ENCODE peak calls at places on chromosomes 1 and 21, in nine cellular contexts. P, I, M, B, C, W, S, O and E are unnamed samples.

GRCh38 chr1:232143315-232143886 is 486.5 kb downstream of the SIPA1L2 start:
- DNase-seq in P (no peak), I (no peak), M (no peak), B (no peak), C (peak; percentile 44), W (no peak), S (no peak), O (no peak), E (no peak)

GRCh38 chr1:222554177-222554576 is 6.3 kb upstream of the HHIPL2 start:
- DNase-seq in P (no peak), I (no peak), M (no peak), B (no peak), C (no peak), W (no peak), S (no peak), O (no peak), E (no peak)

GRCh38 chr1:1781526-1781903 is 3.2 kb upstream of the NADK start:
- DNase-seq in P (no peak), I (no peak), M (no peak), B (peak; percentile 39), C (no peak), W (no peak), S (no peak), O (no peak), E (no peak)

GRCh38 chr1:234093741-234094140 is 189.3 kb downstream of the SLC35F3 start:
- DNase-seq in P (no peak), I (no peak), M (no peak), B (peak; percentile 81), C (no peak), W (no peak), S (no peak), O (no peak), E (peak; percentile 56)

GRCh38 chr1:17736625-17737024 is 18.5 kb upstream of the ACTL8 start:
- DNase-seq in P (no peak), I (no peak), M (no peak), B (no peak), C (peak; percentile 27), W (no peak), S (no peak), O (no peak), E (no peak)

GRCh38 chr1:241711326-241711725 is 59.2 kb downstream of the WDR64 start:
- DNase-seq in P (no peak), I (no peak), M (no peak), B (no peak), C (no peak), W (no peak), S (no peak), O (no peak), E (no peak)

GRCh38 chr1:19814681-19815503 is at the start of gene RNF186:
- DNase-seq in P (peak; percentile 93), I (no peak), M (no peak), B (peak; percentile 58), C (no peak), W (no peak), S (peak; percentile 76), O (no peak), E (no peak)

GRCh38 chr1:73781257-73781656 is 416.7 kb downstream of the LRRIQ3 start:
- DNase-seq in P (no peak), I (no peak), M (no peak), B (no peak), C (no peak), W (no peak), S (no peak), O (no peak), E (no peak)

GRCh38 chr1:39960461-39960958 is 5.6 kb downstream of the MFSD2A start:
- DNase-seq in P (peak; percentile 90), I (peak; percentile 42), M (no peak), B (no peak), C (no peak), W (no peak), S (peak; percentile 96), O (no peak), E (no peak)

GRCh38 chr21:35243171-35243570 is 194.1 kb upstream of the RUNX1 start:
- DNase-seq in P (no peak), I (no peak), M (no peak), B (no peak), C (no peak), W (no peak), S (no peak), O (no peak), E (no peak)

GRCh38 chr1:246165826-246166709 is 341.0 kb downstream of the SMYD3 start:
- DNase-seq in P (no peak), I (no peak), M (no peak), B (no peak), C (no peak), W (peak; percentile 60), S (no peak), O (no peak), E (no peak)

GRCh38 chr1:66211521-66211920 is 322.4 kb upstream of the SGIP1 start:
- DNase-seq in P (no peak), I (no peak), M (no peak), B (no peak), C (no peak), W (no peak), S (no peak), O (no peak), E (no peak)

GRCh38 chr1:113835686-113836290 is 23.5 kb upstream of the RSBN1 start:
- DNase-seq in P (no peak), I (peak; percentile 61), M (no peak), B (no peak), C (peak; percentile 42), W (no peak), S (no peak), O (peak; percentile 4), E (no peak)

GRCh38 chr1:115258302-115258866 is 79.7 kb downstream of the NGF start:
- DNase-seq in P (no peak), I (no peak), M (no peak), B (no peak), C (no peak), W (no peak), S (no peak), O (no peak), E (no peak)

GRCh38 chr1:67850611-67851075 is 17.4 kb upstream of the GNG12 start:
- DNase-seq in P (peak; percentile 52), I (no peak), M (no peak), B (peak; percentile 87), C (no peak), W (no peak), S (peak; percentile 81), O (peak; percentile 55), E (peak; percentile 95)

GRCh38 chr1:91161749-91162148 is 139.9 kb upstream of the ZNF644 start:
- DNase-seq in P (no peak), I (no peak), M (no peak), B (no peak), C (no peak), W (peak; percentile 19), S (no peak), O (no peak), E (no peak)

GRCh38 chr1:158196461-158196860 is 15.8 kb downstream of the CD1D start:
- DNase-seq in P (no peak), I (no peak), M (no peak), B (no peak), C (no peak), W (no peak), S (no peak), O (no peak), E (no peak)

GRCh38 chr1:94004924-94005323 is 95.7 kb upstream of the GCLM start:
- DNase-seq in P (no peak), I (no peak), M (no peak), B (no peak), C (no peak), W (no peak), S (no peak), O (no peak), E (no peak)

GRCh38 chr1:167949770-167950169 is 12.9 kb upstream of the MPC2 start:
- DNase-seq in P (no peak), I (no peak), M (no peak), B (no peak), C (no peak), W (no peak), S (no peak), O (no peak), E (no peak)

DNA sequence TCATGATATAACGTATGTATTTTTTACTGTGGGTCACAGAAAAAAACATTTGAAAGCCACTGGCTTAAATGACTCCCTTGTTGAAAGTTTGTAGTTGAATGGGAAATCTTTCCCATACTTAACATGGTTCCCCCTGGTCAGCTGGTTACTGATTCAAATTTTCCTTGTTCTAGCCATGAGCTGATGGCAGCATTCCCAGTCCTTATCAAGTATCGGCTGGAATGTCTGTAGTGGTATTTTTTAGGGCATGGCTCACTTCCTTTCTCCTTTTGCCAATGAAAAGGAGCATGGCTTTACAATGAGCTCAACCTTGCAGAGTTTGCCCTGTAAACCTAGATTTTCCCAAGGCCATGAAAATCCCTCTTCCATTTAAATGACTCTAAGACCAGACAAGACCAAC is 55.7 kb downstream of the GIPC2 start:
- DNase-seq in P (peak; percentile 54), I (no peak), M (no peak), B (no peak), C (no peak), W (no peak), S (no peak), O (peak; percentile 24), E (peak; percentile 55)
- H3K27ac ChIP-seq in P (peak overlapping the region; percentile 5), I (no peak overlapping the region), M (no peak overlapping the region), B (peak overlapping the region; percentile 69), C (no peak overlapping the region), W (no peak overlapping the region), S (peak overlapping the region; percentile 25), O (peak overlapping the region; percentile 67), E (no peak overlapping the region)

DNA sequence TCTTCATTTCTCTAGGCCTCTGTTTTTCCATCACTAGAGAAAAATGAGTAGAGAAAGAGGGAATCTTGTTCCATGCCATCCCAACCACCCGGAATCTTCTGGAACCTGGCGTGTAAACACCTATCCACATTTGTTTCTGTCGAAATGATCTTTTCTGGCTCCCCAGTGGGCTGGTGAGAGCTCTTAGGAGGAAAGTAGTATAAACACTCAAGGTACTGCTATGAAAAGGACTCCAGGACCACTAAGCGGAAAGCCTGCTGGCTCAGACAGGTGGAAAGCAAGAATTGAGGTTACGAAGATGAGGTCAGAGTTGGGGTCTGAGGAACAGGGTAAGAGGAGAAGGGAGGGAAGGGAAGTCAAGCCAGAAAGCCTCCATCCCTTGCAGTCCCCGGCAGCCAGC is 90.8 kb downstream of the PLXNA2 start:
- DNase-seq in P (no peak), I (no peak), M (no peak), B (no peak), C (no peak), W (no peak), S (no peak), O (no peak), E (no peak)
- H3K4me1 ChIP-seq in P (peaks cover 5% of the 10 kb centered on the region), I (no peaks in the 10 kb centered on the region), M (peaks cover 19% of the 10 kb centered on the region), B (peaks cover 89% of the 10 kb centered on the region), C (peaks cover 59% of the 10 kb centered on the region), W (peaks cover 91% of the 10 kb centered on the region), S (peaks cover 49% of the 10 kb centered on the region), O (peaks cover 8% of the 10 kb centered on the region), E (no peaks in the 10 kb centered on the region)

DNA sequence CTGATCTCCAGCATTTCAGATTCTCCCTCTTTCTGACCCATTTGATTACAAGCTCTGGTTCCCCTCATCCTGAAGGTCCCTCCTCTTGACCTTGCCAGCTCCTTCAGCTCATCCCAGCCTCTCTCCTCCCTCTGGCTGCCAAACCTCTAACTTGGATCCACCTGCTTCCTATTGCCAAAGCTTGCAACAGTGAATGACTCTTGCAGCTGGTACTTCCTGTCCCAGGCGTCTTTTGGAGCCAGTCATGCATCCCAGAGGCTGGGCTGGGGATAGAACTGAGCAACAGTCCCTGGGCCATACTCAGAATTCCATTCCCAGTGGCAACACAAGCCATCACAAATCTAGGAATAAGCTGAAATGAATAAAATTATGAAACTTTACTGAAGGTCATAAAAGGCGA is 27.7 kb upstream of the SPOCD1 start:
- DNase-seq in P (peak; percentile 40), I (no peak), M (no peak), B (peak; percentile 61), C (no peak), W (no peak), S (no peak), O (no peak), E (no peak)
- H3K27ac ChIP-seq in P (no peak overlapping the region), I (no peak overlapping the region), M (no peak overlapping the region), B (no peak overlapping the region), C (no peak overlapping the region), W (no peak overlapping the region), S (no peak overlapping the region), O (peak overlapping the region; percentile 15), E (no peak overlapping the region)

GRCh38 chr1:23369335-23370013 is at the start of gene ZNF436:
- DNase-seq in P (peak; percentile 83), I (peak; percentile 49), M (no peak), B (peak; percentile 87), C (peak; percentile 67), W (no peak), S (peak; percentile 70), O (no peak), E (peak; percentile 85)
- H3K4me1 ChIP-seq in P (peaks cover 20% of the 10 kb centered on the region), I (peaks cover 8% of the 10 kb centered on the region), M (peaks cover 57% of the 10 kb centered on the region), B (peaks cover 49% of the 10 kb centered on the region), C (peaks cover 45% of the 10 kb centered on the region), W (peaks cover 50% of the 10 kb centered on the region), S (peaks cover 37% of the 10 kb centered on the region), O (peaks cover 17% of the 10 kb centered on the region), E (no peaks in the 10 kb centered on the region)